ENCODE peak calls at places on chromosomes 13 and 19, in four cellular contexts. P is HepG2, D is SK-N-SH, E is K562. U is an unnamed sample.

GRCh38 chr13:98827449-98827848 is 75.0 kb upstream of the SLC15A1 start:
- DNase-seq in P (no peak), D (no peak), E (no peak), U (no peak)

GRCh38 chr13:25659091-25659502 is 287.3 kb downstream of the ATP8A2 start:
- DNase-seq in P (no peak), D (no peak), E (no peak), U (no peak)

GRCh38 chr13:43319617-43320444 is 296.4 kb downstream of the DNAJC15 start:
- DNase-seq in P (peak), D (no peak), E (no peak), U (no peak)

GRCh38 chr13:84366484-84366883 is 484.2 kb upstream of the SLITRK1 start:
- DNase-seq in P (no peak), D (no peak), E (no peak), U (no peak)

GRCh38 chr19:54420383-54421168 is 5.3 kb downstream of the TTYH1 start:
- DNase-seq in P (peak), D (no peak), E (peak), U (no peak)

GRCh38 chr19:35911790-35912189 is 3.7 kb upstream of the TYROBP start:
- DNase-seq in P (no peak), D (no peak), E (peak), U (peak)

GRCh38 chr13:94329754-94330551 is 149.5 kb downstream of the DCT start:
- DNase-seq in P (peak), D (no peak), E (no peak), U (no peak)

GRCh38 chr19:44552324-44552723 is 22.8 kb upstream of the CEACAM20 start:
- DNase-seq in P (peak), D (peak), E (peak), U (peak)

GRCh38 chr19:11284535-11284934 is 11.4 kb upstream of the TSPAN16 start:
- DNase-seq in P (no peak), D (no peak), E (no peak), U (no peak)

GRCh38 chr13:46355088-46355468 is 32.0 kb downstream of the RUBCNL start:
- DNase-seq in P (no peak), D (no peak), E (no peak), U (no peak)

GRCh38 chr19:56764296-56764695 is 76.2 kb downstream of the PEG3 start:
- DNase-seq in P (peak), D (no peak), E (no peak), U (no peak)

GRCh38 chr19:16153582-16154336 is 10.3 kb downstream of the HSH2D start:
- DNase-seq in P (no peak), D (no peak), E (peak), U (peak)

GRCh38 chr19:7871280-7871529 is 3.0 kb downstream of the PRR36 start:
- DNase-seq in P (no peak), D (no peak), E (peak), U (no peak)

GRCh38 chr19:29048873-29049272 is 164.1 kb downstream of the UQCRFS1 start:
- DNase-seq in P (no peak), D (no peak), E (no peak), U (no peak)

DNA sequence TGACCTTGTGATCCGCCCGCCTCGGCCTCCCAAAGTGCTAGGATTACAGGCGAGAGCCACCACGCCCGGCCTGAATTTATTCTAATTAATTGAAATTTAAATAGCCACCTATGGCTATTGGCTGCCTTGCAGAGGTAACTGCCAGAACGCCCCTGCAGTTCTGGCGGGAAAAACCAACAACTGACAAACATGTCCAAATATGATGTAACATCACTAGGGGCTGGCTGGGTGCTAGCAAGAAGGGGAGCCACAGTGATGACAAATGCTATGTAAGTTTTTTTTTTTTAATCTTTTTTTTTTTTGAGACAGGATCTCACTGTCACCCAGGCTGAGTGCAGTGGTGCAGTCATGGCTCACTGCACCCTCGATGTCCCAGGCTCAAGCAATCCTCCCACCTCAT is 12.9 kb downstream of the ZSWIM9 start:
- DNase-seq in P (no peak), D (no peak), E (no peak), U (no peak)
- TF ChIP-seq ELF1 in P (no peak), D (no peak), E (no peak), U (no peak)

GRCh38 chr13:103195762-103196161 is 129.5 kb upstream of the SLC10A2 start:
- DNase-seq in P (no peak), D (no peak), E (no peak), U (no peak)

GRCh38 chr13:103194871-103195270 is 128.7 kb upstream of the SLC10A2 start:
- DNase-seq in P (peak), D (no peak), E (no peak), U (no peak)

GRCh38 chr13:103203750-103204330 is 137.6 kb upstream of the SLC10A2 start:
- DNase-seq in P (no peak), D (no peak), E (no peak), U (no peak)

GRCh38 chr13:103200118-103200885 is 134.1 kb upstream of the SLC10A2 start:
- DNase-seq in P (no peak), D (no peak), E (no peak), U (no peak)

DNA sequence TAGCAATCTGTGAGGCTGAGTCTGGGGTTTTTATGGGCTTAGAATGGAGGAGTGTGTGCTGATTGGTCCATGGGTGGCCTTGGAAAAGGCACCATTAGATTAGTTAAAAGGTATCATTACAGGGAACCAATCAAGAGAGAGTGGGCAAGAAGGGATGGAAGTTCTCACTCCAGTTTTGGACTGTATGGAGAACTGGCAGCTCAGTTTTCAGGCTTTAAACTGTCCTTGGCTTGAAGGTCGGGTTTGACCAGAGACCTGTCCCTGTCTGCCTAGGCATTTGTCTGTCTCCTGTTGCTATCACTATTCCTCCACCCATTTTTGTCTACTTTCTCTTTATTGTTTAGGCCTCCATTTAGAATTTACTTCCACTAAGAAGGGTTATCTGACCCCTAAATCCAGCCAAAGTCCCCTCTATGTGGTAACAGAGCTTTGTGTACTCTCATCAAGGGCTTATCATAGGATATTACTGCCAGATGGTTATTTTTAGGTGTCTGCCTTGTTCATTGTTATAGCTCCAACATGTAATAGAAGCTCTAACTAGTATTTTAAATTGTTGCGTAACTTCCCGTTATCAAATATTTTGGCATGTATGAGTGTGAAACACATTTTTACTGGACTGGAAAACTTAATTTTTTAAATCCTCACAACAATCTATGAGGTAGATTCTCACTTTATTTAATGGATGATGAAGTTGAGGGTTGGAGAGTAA is 133.3 kb upstream of the SLC10A2 start:
- DNase-seq in P (no peak), D (no peak), E (no peak), U (no peak)
- TF ChIP-seq YY1 in P (no peak), D (no peak), E (no peak), U (no peak)

DNA sequence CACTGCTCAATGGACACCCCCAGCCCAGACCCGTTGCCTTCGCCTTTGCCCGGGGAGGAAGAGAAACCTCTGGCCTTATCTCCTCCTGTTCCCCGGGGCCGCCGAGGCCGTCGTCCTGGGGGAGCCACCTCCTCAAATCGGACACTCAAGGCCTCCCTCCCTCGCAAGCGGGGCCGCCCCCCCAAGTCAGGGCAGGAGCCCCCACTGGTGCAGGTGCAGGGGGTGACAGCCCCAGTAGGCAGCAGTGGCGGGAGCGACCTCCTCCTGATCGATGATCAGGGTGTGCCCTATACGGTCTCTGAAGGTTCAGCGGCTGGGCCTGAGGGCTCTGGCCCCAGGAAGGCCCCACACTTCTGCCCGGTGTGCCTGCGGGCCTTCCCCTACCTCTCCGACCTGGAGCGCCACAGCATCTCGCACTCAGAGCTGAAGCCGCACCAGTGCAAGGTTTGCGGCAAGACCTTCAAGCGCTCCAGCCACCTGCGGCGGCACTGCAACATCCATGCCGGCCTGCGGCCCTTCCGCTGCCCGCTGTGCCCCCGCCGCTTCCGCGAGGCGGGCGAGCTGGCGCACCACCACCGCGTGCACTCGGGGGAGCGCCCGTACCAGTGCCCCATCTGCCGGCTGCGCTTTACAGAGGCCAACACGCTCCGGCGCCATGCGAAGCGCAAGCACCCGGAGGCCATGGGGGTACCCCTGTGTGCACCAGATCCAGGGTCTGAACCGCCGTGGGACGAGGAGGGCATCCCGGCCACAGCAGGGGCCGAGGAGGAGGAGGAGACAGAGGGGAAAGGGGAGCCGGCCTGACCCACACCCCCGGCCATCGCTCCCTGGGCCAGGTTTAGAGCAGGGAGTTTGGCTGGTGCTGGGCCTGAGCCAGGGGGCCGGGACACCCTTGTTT is 2.3 kb downstream of the ZNF524 start:
- DNase-seq in P (no peak), D (no peak), E (no peak), U (no peak)
- TF ChIP-seq RAD21 in P (no peak), D (no peak), E (no peak), U (no peak)

GRCh38 chr19:1407662-1408299 is 395 bp downstream of the DAZAP1 start:
- DNase-seq in P (no peak), D (no peak), E (peak), U (no peak)

GRCh38 chr19:1410136-1410786 is 2.9 kb downstream of the DAZAP1 start:
- DNase-seq in P (no peak), D (no peak), E (no peak), U (no peak)

GRCh38 chr19:1406818-1407661 is at the start of gene DAZAP1:
- DNase-seq in P (peak), D (peak), E (peak), U (peak)

GRCh38 chr19:1409204-1410005 is 2.0 kb downstream of the DAZAP1 start:
- DNase-seq in P (no peak), D (no peak), E (no peak), U (no peak)

DNA sequence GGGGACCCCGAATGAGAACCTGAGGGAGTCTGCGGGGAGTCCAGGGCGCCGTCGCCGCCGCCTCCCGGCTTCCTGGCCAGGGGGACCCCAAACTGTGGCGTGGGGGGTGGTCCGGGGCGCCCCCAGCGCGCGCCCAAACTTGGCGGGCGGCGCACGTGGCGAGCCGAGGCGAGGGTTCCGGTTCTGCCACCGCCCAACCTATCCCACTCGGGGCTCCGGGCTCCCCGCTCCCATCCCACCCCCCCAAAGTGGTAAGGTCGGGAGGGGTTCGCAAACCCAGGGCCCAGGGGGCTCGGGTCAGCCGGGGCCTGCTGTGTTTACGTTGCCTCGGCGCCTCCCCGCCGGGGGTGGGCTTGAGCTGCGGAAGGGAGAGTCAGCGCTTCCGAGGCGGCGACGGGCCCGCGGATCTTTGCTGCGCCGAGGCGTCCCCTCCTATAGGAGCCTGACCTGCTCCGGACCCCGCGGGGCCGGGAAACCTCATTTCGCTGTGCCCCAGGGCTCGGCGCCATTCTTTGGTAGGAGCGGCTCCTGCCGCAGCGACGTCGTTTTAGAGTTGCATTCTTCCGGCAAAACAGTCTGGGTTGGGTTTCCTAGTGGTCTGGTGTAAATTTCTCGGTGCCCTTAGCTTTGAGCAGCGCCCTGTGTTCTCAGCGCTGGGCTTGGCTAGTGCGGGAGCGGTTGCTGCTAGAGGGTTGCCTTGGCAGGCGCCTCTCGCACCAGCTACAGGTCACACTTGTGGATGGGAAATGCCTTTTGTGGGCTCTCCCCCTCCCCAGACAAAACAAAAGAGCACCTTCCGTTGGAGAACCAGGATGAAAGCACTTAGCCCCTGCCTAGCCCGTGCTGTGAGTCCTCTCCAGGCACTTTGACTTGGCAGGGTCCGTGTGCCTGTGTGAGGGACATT is 1.2 kb downstream of the DAZAP1 start:
- DNase-seq in P (no peak), D (peak), E (peak), U (no peak)
- TF ChIP-seq ELF1 in P (peak), D (no peak), E (no peak), U (no peak)

DNA sequence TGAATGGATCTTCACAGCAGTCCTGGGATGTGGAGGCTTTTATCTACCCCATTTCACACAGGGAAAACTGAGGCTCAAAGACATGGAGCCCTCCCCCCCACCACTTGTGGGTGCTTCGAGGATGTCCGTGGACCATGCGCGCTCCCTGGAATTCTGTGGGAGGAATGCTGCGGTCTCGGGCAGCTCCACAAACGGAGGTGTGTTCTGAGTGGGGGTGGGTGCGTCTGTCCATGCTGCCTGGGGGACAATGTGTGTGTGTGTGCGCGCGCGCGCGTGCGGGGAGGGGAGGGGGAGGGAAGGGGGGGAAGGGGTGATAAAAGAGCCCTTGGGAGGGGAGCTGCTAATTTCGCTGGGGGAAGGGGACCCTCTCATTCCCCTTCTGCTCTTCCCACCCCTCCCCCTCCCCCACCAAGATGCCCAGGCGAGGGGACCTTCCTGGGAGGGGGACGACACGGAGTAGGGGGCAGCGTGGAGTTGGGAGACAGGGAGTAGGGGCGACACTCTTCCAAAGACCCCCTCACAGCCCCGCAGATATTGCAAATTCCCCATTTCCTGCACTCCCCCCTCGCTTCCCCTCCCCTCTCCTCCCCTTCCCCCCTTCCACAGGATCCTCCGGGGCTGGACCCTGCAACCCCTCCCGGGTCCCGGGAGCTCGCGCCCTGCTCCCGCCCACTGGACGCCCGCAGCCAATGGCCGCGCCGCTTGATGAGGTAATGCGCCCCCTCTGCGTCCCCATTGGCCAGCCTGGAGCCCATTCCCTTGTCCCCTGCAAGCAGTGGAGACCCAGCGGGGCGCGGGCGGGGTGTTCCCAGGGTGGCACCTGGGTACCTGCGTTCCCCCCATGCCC is 18.9 kb upstream of the ZNRF4 start:
- DNase-seq in P (no peak), D (peak), E (peak), U (no peak)
- TF ChIP-seq YY1 in P (no peak), D (no peak), E (no peak), U (no peak)

GRCh38 chr13:50126378-50127016 is 111.3 kb downstream of the KCNRG start:
- DNase-seq in P (peak), D (no peak), E (no peak), U (no peak)
- TF ChIP-seq RAD21 in P (no peak), D (no peak), E (no peak), U (no peak)

DNA sequence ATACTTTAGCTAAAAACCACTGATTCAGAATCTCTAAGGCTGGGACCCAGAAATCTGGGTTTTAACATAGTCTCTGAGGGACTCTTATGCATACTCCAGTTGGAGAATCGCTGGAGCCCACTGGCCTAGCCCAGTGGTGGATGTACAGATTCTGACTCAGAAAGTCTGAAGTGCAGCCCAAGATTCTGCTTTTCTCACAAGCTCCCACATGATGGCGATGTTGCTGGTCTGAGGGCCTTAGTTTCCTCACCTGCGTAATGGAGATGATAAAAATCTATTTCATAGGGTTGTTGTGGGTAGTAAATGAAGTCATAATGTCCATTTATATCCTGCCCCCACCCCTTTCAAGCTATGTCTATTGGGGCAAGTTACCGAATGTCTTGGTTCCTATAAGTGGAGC is 7.7 kb upstream of the CDADC1 start:
- DNase-seq in P (peak), D (no peak), E (no peak), U (peak)
- TF ChIP-seq ELF1 in P (no peak), D (no peak), E (no peak), U (no peak)

GRCh38 chr19:19416280-19416679 is 10.8 kb downstream of the GATAD2A start:
- DNase-seq in P (no peak), D (no peak), E (no peak), U (no peak)
- TF ChIP-seq YY1 in P (no peak), D (no peak), E (no peak), U (no peak)

GRCh38 chr13:33799950-33800592 is 17.9 kb upstream of the RFC3 start:
- DNase-seq in P (peak), D (peak), E (no peak), U (peak)
- TF ChIP-seq RAD21 in P (no peak), D (peak), E (peak), U (peak)

DNA sequence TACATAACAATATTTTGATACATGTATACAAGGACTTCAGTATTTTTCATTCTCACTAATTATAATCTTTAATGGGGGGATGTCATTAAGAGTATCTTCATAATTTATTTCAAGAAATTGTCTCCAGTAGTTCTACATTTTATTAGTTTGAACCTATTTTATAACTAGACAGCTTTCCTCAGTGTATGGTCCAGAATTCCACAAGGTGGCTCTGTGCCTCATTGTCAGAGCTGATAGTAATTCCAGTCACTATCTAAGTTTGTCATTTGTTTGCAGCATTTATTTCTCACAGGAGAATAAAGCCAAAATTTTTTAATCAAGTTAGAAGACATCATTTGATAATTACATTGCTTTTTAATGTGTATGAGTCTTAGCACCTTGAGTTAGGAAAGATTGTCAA is 1633.0 kb upstream of the PCDH20 start:
- DNase-seq in P (no peak), D (no peak), E (no peak), U (peak)
- TF ChIP-seq ELF1 in P (no peak), D (no peak), E (no peak), U (no peak)